ENCODE peak calls at places on chromosome 9, in five cellular contexts. P is tibial nerve, R is adrenal gland, N is heart left ventricle, G is mesendoderm. D is an unnamed sample. For H3K4me1, the result is how much of the 10 kb centered on the place peaks cover.

GRCh38 chr9:4126184-4126865 is 173.5 kb downstream of the GLIS3 start:
- DNase-seq in R (no peak), G (no peak), N (no peak), P (no peak), D (no peak)

GRCh38 chr9:38024036-38024681 is 44.9 kb downstream of the SHB start:
- DNase-seq in N (no peak), R (peak), G (peak), P (peak), D (peak)

GRCh38 chr9:124286292-124286931 is 28.7 kb downstream of the NEK6 start:
- DNase-seq in N (no peak), P (no peak), G (no peak), R (peak), D (no peak)

GRCh38 chr9:16689352-16689938 is 181.0 kb downstream of the BNC2 start:
- DNase-seq in P (peak), R (peak), G (no peak), N (peak), D (no peak)

GRCh38 chr9:79768199-79768598 is 196.4 kb downstream of the TLE4 start:
- DNase-seq in N (no peak), P (no peak), G (peak), R (no peak), D (no peak)

GRCh38 chr9:131578778-131579504 is 33.6 kb downstream of the PRRT1B start:
- DNase-seq in N (no peak), R (no peak), P (no peak), G (no peak), D (no peak)

GRCh38 chr9:4138781-4139180 is 161.1 kb downstream of the GLIS3 start:
- DNase-seq in N (no peak), R (no peak), P (no peak), G (no peak), D (no peak)

GRCh38 chr9:107749787-107750444 is 260.3 kb upstream of the KLF4 start:
- DNase-seq in R (peak), N (peak), G (peak), P (peak), D (peak)

GRCh38 chr9:86488794-86489193 is 134.6 kb upstream of the TUT7 start:
- DNase-seq in P (no peak), R (no peak), G (peak), N (no peak), D (no peak)

GRCh38 chr9:5714501-5715401 is 85.8 kb downstream of the RIC1 start:
- DNase-seq in R (peak), P (no peak), N (no peak), G (peak), D (no peak)

DNA sequence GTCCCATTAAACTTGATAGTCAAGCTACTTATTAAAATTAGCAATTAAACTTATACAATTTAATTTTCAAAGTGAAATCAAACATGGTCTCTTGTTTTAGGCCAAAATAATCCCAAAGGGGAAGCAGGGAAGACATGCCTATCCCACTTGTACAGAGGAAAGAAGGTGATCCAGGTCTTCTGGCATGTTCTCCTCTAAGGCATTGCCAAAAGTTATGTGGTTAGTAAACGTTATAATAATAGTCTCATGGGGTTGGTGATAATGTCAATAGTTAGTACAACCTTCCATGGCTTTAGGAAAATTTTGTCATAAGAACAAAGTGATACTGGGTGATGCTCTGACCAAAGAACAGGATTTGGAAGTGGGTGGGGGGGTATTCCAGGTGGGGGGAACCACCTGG is 52.8 kb downstream of the ROR2 start:
- DNase-seq in N (no peak), G (no peak), P (no peak), R (no peak), D (no peak)
- H3K4me1 ChIP-seq in N (under half), G (under half), P (under half), R (under half), D (under half)

GRCh38 chr9:113580041-113580953 is 116.8 kb downstream of the RGS3 start:
- DNase-seq in N (peak), R (peak), P (peak), G (no peak), D (peak)
- H3K4me1 ChIP-seq in N (half or more), R (under half), P (under half), G (under half), D (under half)

GRCh38 chr9:129861447-129861827 is 26.2 kb downstream of the USP20 start:
- DNase-seq in R (no peak), P (no peak), G (no peak), N (no peak), D (no peak)
- H3K4me1 ChIP-seq in R (under half), P (under half), G (under half), N (under half), D (under half)

DNA sequence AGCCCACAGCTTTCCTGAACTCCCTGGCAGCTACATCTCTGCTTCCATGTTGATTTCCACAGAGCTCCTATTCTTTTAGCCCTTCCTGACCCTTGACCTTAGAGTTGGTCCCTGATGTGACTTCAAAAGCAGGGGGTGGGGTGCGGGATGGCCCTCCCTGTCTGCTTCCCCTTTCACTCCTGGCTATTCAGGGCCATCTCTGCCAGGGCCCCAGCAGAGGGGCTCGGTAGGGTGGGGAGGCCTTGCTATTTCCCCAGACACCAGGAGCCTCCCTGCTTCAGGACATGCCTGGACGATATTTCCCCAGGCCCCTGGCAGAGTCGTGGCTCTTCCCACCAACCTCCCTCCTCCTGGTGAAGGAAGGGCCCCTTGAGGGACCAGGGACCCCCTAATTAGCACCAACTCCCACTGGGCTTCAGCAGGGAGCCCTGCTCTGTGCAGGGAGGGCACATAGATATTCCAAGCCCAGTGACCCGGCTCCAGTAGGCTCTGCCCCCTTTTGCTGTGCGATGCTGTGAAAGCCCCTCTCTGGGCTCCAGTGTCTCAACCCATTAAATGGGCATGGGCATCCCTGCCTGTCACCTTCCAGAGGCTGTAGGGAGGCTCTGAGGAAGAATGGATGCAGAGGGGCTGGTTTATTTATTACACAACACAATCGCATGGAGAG is 17.3 kb downstream of the CORO2A start:
- DNase-seq in G (no peak), R (no peak), N (no peak), P (no peak), D (no peak)
- H3K4me1 ChIP-seq in G (under half), R (under half), N (under half), P (under half), D (under half)

D was measured in lung.